ENCODE peak calls at places on chromosomes 7 and 10, in four cellular contexts. R, S, F and G are unnamed samples. For H3K4me1, the result is how much of the 10 kb centered on the place peaks cover.

GRCh38 chr7:29063872-29064271 is 82.5 kb downstream of the CPVL start:
- DNase-seq in R (no peak), F (no peak), S (no peak), G (no peak)

GRCh38 chr7:126483972-126484371 is 768.8 kb downstream of the GRM8 start:
- DNase-seq in F (no peak), R (no peak), S (no peak), G (no peak)

GRCh38 chr10:126324826-126325225 is 63.5 kb downstream of the ADAM12 start:
- DNase-seq in R (no peak), S (no peak), F (no peak), G (no peak)

GRCh38 chr10:112689327-112689726 is 242.3 kb downstream of the VTI1A start:
- DNase-seq in S (peak), R (peak), F (no peak), G (peak)

GRCh38 chr7:94056796-94057207 is 52.6 kb upstream of the BET1 start:
- DNase-seq in R (peak), F (no peak), S (no peak), G (peak)

GRCh38 chr7:75048435-75049379 is 24.9 kb downstream of the RCC1L start:
- DNase-seq in R (no peak), F (no peak), S (no peak), G (no peak)

GRCh38 chr10:11611248-11612003 is at the start of gene USP6NL:
- DNase-seq in F (peak), R (peak), S (peak), G (peak)

GRCh38 chr7:158487546-158488224 is 99.9 kb downstream of the PTPRN2 start:
- DNase-seq in R (no peak), F (no peak), S (no peak), G (no peak)

GRCh38 chr7:138092486-138093028 is 16.3 kb downstream of the AKR1D1 start:
- DNase-seq in F (no peak), R (no peak), S (no peak), G (peak)

GRCh38 chr7:55931421-55932151 is 20.1 kb upstream of the MRPS17 start:
- DNase-seq in F (no peak), S (no peak), R (no peak), G (no peak)

GRCh38 chr7:91710896-91711295 is 169.6 kb downstream of the MTERF1 start:
- DNase-seq in S (no peak), F (no peak), R (no peak), G (no peak)

GRCh38 chr7:29239638-29240037 is 45.1 kb downstream of the CHN2 start:
- DNase-seq in F (no peak), S (no peak), R (peak), G (no peak)

GRCh38 chr10:13201132-13201531 is 33.0 kb downstream of the UCMA start:
- DNase-seq in F (no peak), S (no peak), R (no peak), G (no peak)

GRCh38 chr7:83579740-83580139 is 69.2 kb downstream of the SEMA3E start:
- DNase-seq in R (no peak), F (no peak), S (no peak), G (no peak)

GRCh38 chr10:110404825-110405224 is 92.9 kb upstream of the DUSP5 start:
- DNase-seq in S (no peak), F (no peak), R (no peak), G (no peak)

DNA sequence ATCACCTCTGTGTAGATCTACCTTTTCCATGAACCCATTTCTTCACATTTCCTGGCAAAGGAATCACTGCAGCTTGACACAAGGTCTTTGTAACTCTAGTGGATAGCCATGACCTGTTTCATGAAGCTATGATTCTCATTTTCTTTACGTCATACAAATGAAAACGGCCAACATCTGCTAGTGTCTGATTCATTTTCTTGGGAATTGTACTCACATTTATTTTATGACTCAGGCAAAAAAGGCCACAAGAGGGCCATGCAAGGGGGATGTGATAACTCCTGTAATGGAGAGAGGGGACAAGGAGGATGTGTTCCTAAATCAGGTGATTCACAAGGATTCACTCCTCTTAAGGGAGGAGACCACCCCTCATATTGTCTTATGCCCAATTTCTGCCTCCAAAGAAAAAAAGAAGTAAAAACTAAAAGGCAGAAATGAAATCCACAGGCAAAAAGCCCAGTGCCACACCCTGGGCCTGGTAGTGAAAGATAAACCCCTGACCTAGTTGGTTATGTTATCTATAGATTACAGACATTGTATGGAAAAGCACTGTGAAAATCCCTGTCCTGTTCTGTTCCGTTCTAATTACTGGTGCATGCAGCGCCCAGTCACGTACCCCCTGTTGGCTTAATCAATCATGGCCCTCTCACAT is 249.9 kb downstream of the IPMK start:
- DNase-seq in R (peak), F (no peak), S (no peak), G (no peak)
- TF ChIP-seq CTCF in R (peak), F (no peak), S (no peak), G (no peak)

GRCh38 chr10:5587151-5588079 is 62.7 kb downstream of the CALML3 start:
- DNase-seq in R (no peak), F (peak), S (no peak), G (no peak)

GRCh38 chr10:5583525-5584175 is 58.9 kb downstream of the CALML3 start:
- DNase-seq in S (no peak), R (no peak), F (peak), G (peak)

GRCh38 chr10:5582736-5583135 is 58.0 kb downstream of the CALML3 start:
- DNase-seq in S (peak), F (no peak), R (no peak), G (peak)

GRCh38 chr10:5585517-5586222 is 60.9 kb downstream of the CALML3 start:
- DNase-seq in S (no peak), F (no peak), R (no peak), G (no peak)

GRCh38 chr10:5584895-5585516 is 60.2 kb downstream of the CALML3 start:
- DNase-seq in F (no peak), S (peak), R (peak), G (peak)
- H3K4me1 ChIP-seq in F (under half), S (under half), R (under half), G (half or more)

DNA sequence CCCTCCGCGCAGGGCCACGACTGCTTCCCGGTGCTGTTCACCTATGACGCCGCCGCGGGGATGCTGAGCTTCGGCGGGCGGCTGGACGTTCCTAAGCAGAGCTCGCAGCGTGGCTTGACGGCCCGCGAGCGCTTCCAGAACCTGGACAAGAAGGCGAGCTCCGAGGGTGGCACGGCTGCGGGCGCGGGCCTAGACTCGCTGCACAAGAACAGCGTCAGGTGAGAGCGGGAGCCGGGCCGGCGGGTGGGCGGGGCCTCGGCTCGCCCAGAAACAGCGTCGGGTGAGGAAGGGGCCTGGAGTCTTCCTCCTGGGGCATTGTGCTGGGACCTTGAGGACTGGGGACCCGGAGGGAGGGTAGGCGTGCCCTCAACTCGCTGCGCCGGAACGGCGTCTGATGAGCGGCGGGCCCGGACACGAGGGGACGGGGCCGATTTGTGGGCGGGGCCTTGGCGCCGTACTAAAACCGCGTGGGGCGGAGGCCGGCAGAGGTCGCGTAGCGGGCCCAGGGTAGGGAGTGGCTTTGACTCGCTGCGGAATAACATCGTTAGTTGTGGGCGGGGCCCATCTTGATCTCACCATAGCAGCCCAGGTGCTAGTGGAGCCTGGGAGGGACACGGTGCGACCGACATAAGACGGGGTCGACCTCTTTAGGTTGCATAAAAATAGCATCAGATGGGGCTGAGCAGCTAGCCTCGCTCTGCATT is 15.6 kb downstream of the PDAP1 start:
- DNase-seq in R (no peak), S (no peak), F (peak), G (no peak)
- TF ChIP-seq CTCF in R (no peak), S (no peak), F (no peak), G (no peak)

GRCh38 chr10:124909563-124909962 is 32.4 kb upstream of the ZRANB1 start:
- DNase-seq in S (no peak), F (no peak), R (no peak), G (no peak)

GRCh38 chr10:124912487-124912886 is 29.4 kb upstream of the ZRANB1 start:
- DNase-seq in R (no peak), F (no peak), S (no peak), G (no peak)

GRCh38 chr10:124913167-124913566 is 28.8 kb upstream of the ZRANB1 start:
- DNase-seq in F (no peak), S (no peak), R (no peak), G (no peak)

GRCh38 chr10:124912052-124912435 is 29.9 kb upstream of the ZRANB1 start:
- DNase-seq in S (no peak), R (no peak), F (no peak), G (no peak)

GRCh38 chr10:124911124-124912051 is 30.5 kb upstream of the ZRANB1 start:
- DNase-seq in S (no peak), F (no peak), R (no peak), G (no peak)
- H3K4me1 ChIP-seq in S (under half), F (under half), R (under half), G (under half)

GRCh38 chr7:47771301-47771989 is 176.8 kb downstream of the PKD1L1 start:
- DNase-seq in R (peak), F (no peak), S (no peak), G (no peak)
- TF ChIP-seq CTCF in R (no peak), F (peak), S (no peak), G (no peak)

GRCh38 chr7:19405546-19405945 is 260.3 kb upstream of the FERD3L start:
- DNase-seq in R (no peak), S (no peak), F (no peak), G (no peak)
- H3K4me1 ChIP-seq in R (under half), S (under half), F (under half), G (under half)

DNA sequence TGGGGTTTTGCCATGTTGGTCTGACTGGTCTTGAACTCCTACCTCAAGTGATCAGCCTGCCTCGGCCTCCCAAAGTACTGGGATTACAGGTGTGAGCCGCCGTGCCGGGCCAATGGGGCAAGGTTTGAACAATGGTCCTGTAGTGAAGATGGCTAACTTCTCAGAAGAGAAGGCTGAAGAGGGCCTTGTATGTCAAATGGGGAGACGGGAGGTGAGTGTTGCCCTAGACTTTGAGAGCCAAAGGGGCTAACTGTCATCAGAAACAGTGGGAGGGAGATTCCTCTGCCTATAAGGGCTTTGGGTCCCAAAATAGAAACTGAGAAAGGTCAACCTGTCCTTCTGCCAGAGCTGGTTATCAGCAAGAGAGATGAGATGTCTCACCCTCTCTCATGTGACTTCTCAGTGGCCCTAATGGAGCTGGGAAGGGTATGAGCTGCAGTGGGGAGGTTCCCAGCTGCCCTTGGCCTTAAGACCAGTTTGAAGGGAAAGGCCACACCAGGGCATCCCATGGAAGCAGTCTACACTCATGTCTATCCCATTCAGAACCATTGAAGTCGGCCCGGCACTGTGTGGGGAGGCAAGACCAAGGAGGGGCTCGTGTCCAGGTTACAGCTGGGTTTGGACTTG is 1.3 kb upstream of the SAMD8 start:
- DNase-seq in S (no peak), F (no peak), R (no peak), G (no peak)
- TF ChIP-seq CTCF in S (no peak), F (no peak), R (no peak), G (no peak)

GRCh38 chr7:106057204-106057961 is 54.7 kb downstream of the SYPL1 start:
- DNase-seq in F (no peak), R (no peak), S (no peak), G (no peak)

GRCh38 chr7:106057962-106058901 is 53.9 kb downstream of the SYPL1 start:
- DNase-seq in S (no peak), R (no peak), F (no peak), G (peak)

GRCh38 chr7:106054971-106055370 is 57.1 kb downstream of the SYPL1 start:
- DNase-seq in S (no peak), F (no peak), R (no peak), G (no peak)

GRCh38 chr7:106058925-106059324 is 53.2 kb downstream of the SYPL1 start:
- DNase-seq in F (no peak), R (no peak), S (no peak), G (no peak)

DNA sequence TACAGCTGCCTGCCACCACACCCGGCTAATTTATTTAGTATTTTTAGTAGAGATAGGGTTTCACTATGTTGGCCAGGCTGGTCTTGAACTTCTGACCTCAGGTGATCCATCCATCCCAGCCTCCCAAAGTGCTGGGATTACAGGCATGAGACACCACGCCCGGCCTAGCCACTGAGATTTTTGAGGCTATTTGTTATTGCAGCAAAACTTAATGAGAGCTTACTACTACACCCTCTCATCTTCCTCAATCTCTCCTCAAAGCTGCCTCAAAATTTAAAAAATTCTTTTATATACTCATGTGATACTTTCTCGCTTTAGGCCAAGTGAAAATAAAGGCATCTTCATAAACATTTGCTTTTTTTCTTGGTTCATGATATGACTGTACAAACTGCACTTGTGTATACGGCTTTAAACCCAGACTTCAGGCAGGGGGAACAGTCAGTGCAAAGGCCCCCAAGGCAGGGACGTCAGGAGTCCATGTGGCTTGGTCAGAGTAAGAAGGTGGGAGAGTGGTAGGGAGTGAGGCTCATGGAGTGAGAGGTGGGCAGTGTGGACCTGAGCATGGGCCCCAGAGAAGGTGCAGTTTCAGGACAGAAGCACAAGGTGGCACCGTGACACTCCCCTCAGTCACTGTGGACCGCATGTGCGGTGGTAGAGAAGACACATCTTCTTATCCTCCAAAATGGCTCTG is 55.5 kb downstream of the SYPL1 start:
- DNase-seq in F (no peak), S (peak), R (peak), G (peak)
- H3K4me1 ChIP-seq in F (under half), S (under half), R (under half), G (under half)

GRCh38 chr10:95561200-95562177 is at the start of gene SORBS1:
- DNase-seq in R (peak), F (peak), S (peak), G (peak)

GRCh38 chr10:95559466-95559865 is 1.7 kb downstream of the SORBS1 start:
- DNase-seq in S (no peak), F (no peak), R (no peak), G (no peak)

GRCh38 chr10:95560288-95561199 is 627 bp downstream of the SORBS1 start:
- DNase-seq in R (no peak), F (peak), S (no peak), G (peak)

GRCh38 chr10:95556994-95557767 is 4.0 kb downstream of the SORBS1 start:
- DNase-seq in S (no peak), R (no peak), F (no peak), G (no peak)

DNA sequence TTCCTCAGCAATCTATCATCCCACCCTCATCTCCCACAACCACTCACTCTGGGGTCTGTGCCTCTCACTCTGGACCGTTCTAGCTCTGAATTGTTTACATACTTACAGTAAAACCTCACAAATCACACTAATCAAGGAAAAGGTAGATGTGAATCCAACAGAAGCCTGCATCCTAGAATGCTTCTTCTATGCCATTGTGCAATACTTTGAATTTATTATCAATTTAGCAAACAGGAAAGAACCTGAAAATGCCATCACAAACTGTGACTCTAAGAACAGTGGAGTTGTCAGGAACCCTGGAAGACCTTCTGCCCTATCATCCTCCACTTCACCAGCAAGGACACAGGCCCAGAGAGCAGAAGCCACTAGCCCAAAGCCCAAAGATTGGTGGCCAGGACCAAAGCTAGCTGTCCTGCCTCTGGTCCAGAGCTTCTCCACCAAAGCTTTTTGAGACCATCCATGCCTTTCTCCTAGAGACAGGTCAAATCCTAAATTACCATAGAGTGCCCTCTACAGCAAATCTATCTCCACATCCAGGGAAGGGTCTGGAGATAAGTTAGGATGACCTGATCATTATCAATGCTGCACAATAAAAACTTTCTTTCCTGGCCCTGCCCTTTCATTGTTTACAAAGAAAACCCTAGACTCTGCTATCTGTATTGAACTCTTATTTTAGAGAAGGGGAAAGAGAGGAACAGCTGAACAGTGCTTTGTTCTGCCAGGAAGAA is 2.4 kb downstream of the SORBS1 start:
- DNase-seq in F (no peak), S (no peak), R (no peak), G (no peak)
- TF ChIP-seq CTCF in F (peak), S (no peak), R (no peak), G (no peak)